ENCODE peak calls at places on chromosomes 2 and 18, in ten cellular contexts. A, B, K, N, V, C, G, Z, E and T are unnamed samples.

GRCh38 chr2:233076749-233077148 is 16.6 kb downstream of the INPP5D start:
- DNase-seq in V (no peak), Z (no peak), C (no peak), G (no peak), B (no peak), E (no peak), A (no peak), K (no peak), N (no peak), T (no peak)

GRCh38 chr2:159895258-159896209 is 97.5 kb upstream of the CD302 start:
- DNase-seq in N (no peak), K (no peak), G (no peak), Z (peak), B (no peak), C (no peak), V (no peak), E (peak), A (no peak), T (peak)

GRCh38 chr2:162945785-162946184 is 107.2 kb upstream of the KCNH7 start:
- DNase-seq in N (no peak), C (no peak), V (no peak), Z (no peak), K (no peak), G (no peak), A (no peak), E (no peak), B (no peak), T (no peak)

GRCh38 chr2:239092571-239093294 is 244.8 kb downstream of the TWIST2 start:
- DNase-seq in B (peak), Z (no peak), G (no peak), K (no peak), N (no peak), C (no peak), E (no peak), V (no peak), A (no peak), T (no peak)

GRCh38 chr2:96156011-96156820 is 11.0 kb upstream of the DUSP2 start:
- DNase-seq in V (no peak), C (no peak), B (no peak), E (peak), K (no peak), N (peak), Z (no peak), G (no peak), A (no peak), T (no peak)

GRCh38 chr18:75658330-75658729 is 230.8 kb upstream of the SMIM21 start:
- DNase-seq in V (no peak), A (no peak), G (no peak), Z (no peak), N (no peak), E (no peak), K (no peak), B (no peak), C (no peak), T (no peak)

GRCh38 chr2:69013123-69013836 is at the start of gene ANTXR1:
- DNase-seq in V (peak), G (peak), C (peak), Z (peak), K (peak), B (peak), E (no peak), A (no peak), N (peak), T (peak)

GRCh38 chr2:15957881-15958713 is 17.7 kb downstream of the MYCN start:
- DNase-seq in C (no peak), N (no peak), Z (no peak), E (no peak), V (no peak), B (no peak), K (no peak), A (no peak), G (no peak), T (no peak)

GRCh38 chr2:202814226-202814625 is 57.3 kb downstream of the ICA1L start:
- DNase-seq in Z (no peak), N (no peak), V (no peak), B (no peak), E (no peak), K (no peak), G (no peak), A (no peak), C (no peak), T (no peak)

GRCh38 chr2:3298201-3298600 is 79.4 kb downstream of the EIPR1 start:
- DNase-seq in Z (no peak), K (no peak), V (no peak), A (no peak), C (no peak), E (no peak), B (no peak), N (no peak), G (no peak), T (no peak)

GRCh38 chr2:239459056-239459455 is 58.2 kb upstream of the HDAC4 start:
- DNase-seq in N (no peak), C (peak), E (no peak), Z (no peak), K (no peak), A (no peak), V (no peak), B (no peak), G (no peak), T (no peak)

GRCh38 chr18:26086959-26087358 is 3.5 kb downstream of the SS18 start:
- DNase-seq in A (no peak), K (no peak), B (no peak), E (peak), C (no peak), V (no peak), N (no peak), G (no peak), Z (no peak), T (no peak)

GRCh38 chr2:37318401-37318800 is 6.2 kb downstream of the PRKD3 start:
- DNase-seq in G (no peak), V (no peak), A (peak), K (no peak), E (peak), N (no peak), Z (peak), C (no peak), B (no peak), T (peak)

GRCh38 chr2:135709992-135710391 is 31.7 kb upstream of the UBXN4 start:
- DNase-seq in B (peak), C (peak), E (peak), V (peak), G (peak), A (no peak), K (peak), Z (peak), N (no peak), T (peak)

GRCh38 chr2:210226186-210226585 is 939 bp upstream of the ACADL start:
- DNase-seq in K (no peak), B (no peak), A (no peak), E (no peak), V (no peak), G (no peak), C (no peak), Z (no peak), N (no peak), T (no peak)

GRCh38 chr2:127218843-127219715 is 1.0 kb downstream of the CYP27C1 start:
- DNase-seq in Z (no peak), K (no peak), G (peak), C (no peak), E (no peak), B (peak), V (no peak), N (no peak), A (no peak), T (no peak)

GRCh38 chr2:61946661-61947060 is 41.2 kb downstream of the COMMD1 start:
- DNase-seq in A (no peak), B (no peak), N (no peak), V (no peak), E (no peak), C (no peak), K (no peak), G (no peak), Z (peak), T (no peak)

GRCh38 chr2:241950878-241951331 is 81.4 kb downstream of the RTP5 start:
- DNase-seq in B (peak), C (peak), G (peak), E (peak), Z (peak), A (no peak), K (peak), V (peak), N (peak), T (peak)

GRCh38 chr2:200471324-200471848 is 38.5 kb downstream of the KCTD18 start:
- DNase-seq in K (no peak), G (peak), V (peak), E (peak), C (no peak), B (peak), Z (peak), N (no peak), A (peak), T (peak)

GRCh38 chr2:68832161-68832869 is 38.9 kb downstream of the BMP10 start:
- DNase-seq in A (peak), Z (peak), N (peak), B (no peak), G (no peak), V (peak), C (no peak), E (peak), K (peak), T (peak)

GRCh38 chr2:161416633-161417427 is 733 bp downstream of the TBR1 start:
- DNase-seq in K (no peak), G (no peak), B (peak), N (no peak), C (no peak), Z (no peak), A (no peak), V (no peak), E (no peak), T (no peak)

GRCh38 chr2:43086451-43087221 is 139.8 kb downstream of the ZFP36L2 start:
- DNase-seq in B (peak), K (peak), V (no peak), G (peak), N (no peak), C (no peak), Z (peak), A (no peak), E (no peak), T (peak)

GRCh38 chr2:24076849-24077534 is 866 bp upstream of the SF3B6 start:
- DNase-seq in A (no peak), K (no peak), C (no peak), Z (peak), V (peak), B (peak), N (no peak), E (peak), G (no peak), T (peak)

GRCh38 chr18:29840101-29840500 is 1202.4 kb downstream of the DSC3 start:
- DNase-seq in N (no peak), G (no peak), B (no peak), Z (peak), V (no peak), A (no peak), K (no peak), E (no peak), C (no peak), T (peak)

GRCh38 chr18:51066273-51066672 is 36.3 kb downstream of the SMAD4 start:
- DNase-seq in G (no peak), A (no peak), K (no peak), V (no peak), B (no peak), E (no peak), Z (peak), N (no peak), C (no peak), T (peak)

GRCh38 chr2:230496891-230497290 is 80.9 kb downstream of the SP100 start:
- DNase-seq in E (peak), V (no peak), Z (no peak), B (no peak), C (no peak), N (no peak), G (no peak), K (no peak), A (no peak), T (no peak)

GRCh38 chr2:9764153-9764778 is 79.0 kb upstream of the TAF1B start:
- DNase-seq in C (no peak), B (no peak), N (no peak), G (no peak), V (no peak), Z (no peak), K (no peak), E (peak), A (no peak), T (no peak)

GRCh38 chr2:126827371-126827770 is 71.3 kb upstream of the TEX51 start:
- DNase-seq in A (no peak), C (no peak), N (no peak), G (no peak), E (no peak), Z (no peak), B (peak), K (no peak), V (no peak), T (no peak)

GRCh38 chr2:124267821-124268220 is 242.7 kb downstream of the CNTNAP5 start:
- DNase-seq in G (no peak), V (no peak), C (no peak), E (no peak), Z (peak), K (no peak), N (no peak), B (no peak), A (no peak), T (peak)

GRCh38 chr2:235669983-235670962 is 176.4 kb downstream of the AGAP1 start:
- DNase-seq in N (peak), G (peak), V (peak), B (peak), C (peak), A (no peak), Z (peak), K (peak), E (no peak), T (peak)

DNA sequence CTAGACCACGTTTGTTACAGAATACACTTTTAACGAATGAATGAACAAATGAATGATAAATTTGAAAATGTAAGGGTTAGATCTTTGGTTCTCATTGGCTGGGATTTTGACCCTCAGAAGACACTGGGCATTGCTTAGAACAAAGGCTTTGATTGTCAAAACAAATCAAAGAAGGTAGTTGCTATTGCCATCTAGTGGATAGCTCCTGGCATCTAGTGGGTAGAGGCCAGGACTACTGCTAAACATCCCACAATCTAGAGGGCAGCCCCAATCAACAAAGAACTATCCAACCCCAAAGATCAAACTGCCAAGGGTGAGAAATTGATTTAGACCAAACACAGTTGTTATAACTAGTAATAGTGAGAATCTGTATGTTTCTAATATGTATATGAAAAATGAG is 552.3 kb downstream of the KCNJ3 start:
- DNase-seq in G (no peak), B (peak), E (peak), V (no peak), K (no peak), N (no peak), C (no peak), A (no peak), Z (peak), T (peak)
- TF ChIP-seq CTCF in G (peak), B (peak), E (peak), V (peak), K (no peak), N (no peak), C (no peak), A (peak), Z (no peak), T (peak)

GRCh38 chr2:100807707-100808106 is 12.2 kb upstream of the NPAS2 start:
- DNase-seq in N (no peak), Z (no peak), C (no peak), A (no peak), B (no peak), K (no peak), E (no peak), G (no peak), V (no peak), T (no peak)
- H3K4me3 ChIP-seq in N (no peak), Z (no peak), C (no peak), A (no peak), B (no peak), K (no peak), E (no peak), G (no peak), V (no peak), T (no peak)

DNA sequence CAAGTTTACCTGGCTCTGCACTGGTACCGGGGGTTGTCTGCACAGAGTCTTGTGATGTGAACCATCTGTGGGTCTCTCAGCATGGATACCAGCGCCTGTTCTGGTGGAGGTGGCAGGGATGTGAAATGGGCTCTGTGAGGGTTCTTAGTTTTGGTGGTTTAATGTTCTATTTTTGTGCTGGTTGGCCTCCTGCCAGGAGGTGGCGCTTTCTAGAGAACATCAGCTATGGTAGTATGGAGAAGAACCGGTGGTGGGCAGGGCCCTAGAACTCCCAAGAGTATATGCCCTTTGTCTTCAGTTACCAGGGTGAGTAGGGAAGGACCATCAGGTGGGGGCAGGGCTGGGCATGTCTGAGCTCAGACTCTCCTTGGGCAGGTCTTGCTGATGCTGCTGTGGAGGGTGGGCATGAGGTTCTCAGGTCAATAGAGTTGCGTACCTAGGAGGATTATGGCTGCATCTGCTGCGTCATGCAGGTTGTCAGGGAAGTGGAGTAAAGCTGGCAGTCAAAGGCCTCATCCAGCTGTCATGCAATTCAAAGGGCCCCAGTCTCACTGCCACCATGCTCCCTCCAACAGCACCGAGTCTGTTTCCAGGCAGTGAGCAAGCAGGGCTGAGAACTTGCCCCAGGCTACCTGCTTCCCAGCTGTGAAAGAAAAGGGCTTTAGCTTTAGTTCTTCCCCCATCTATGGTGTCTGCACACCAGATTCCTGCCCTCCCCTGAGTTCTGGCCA is 278.0 kb downstream of the METTL4 start:
- DNase-seq in B (no peak), K (no peak), Z (no peak), C (no peak), G (no peak), E (peak), A (no peak), N (no peak), V (no peak), T (no peak)
- TF ChIP-seq CTCF in B (no peak), K (no peak), Z (no peak), C (no peak), G (no peak), E (peak), A (no peak), N (no peak), V (no peak), T (no peak)

DNA sequence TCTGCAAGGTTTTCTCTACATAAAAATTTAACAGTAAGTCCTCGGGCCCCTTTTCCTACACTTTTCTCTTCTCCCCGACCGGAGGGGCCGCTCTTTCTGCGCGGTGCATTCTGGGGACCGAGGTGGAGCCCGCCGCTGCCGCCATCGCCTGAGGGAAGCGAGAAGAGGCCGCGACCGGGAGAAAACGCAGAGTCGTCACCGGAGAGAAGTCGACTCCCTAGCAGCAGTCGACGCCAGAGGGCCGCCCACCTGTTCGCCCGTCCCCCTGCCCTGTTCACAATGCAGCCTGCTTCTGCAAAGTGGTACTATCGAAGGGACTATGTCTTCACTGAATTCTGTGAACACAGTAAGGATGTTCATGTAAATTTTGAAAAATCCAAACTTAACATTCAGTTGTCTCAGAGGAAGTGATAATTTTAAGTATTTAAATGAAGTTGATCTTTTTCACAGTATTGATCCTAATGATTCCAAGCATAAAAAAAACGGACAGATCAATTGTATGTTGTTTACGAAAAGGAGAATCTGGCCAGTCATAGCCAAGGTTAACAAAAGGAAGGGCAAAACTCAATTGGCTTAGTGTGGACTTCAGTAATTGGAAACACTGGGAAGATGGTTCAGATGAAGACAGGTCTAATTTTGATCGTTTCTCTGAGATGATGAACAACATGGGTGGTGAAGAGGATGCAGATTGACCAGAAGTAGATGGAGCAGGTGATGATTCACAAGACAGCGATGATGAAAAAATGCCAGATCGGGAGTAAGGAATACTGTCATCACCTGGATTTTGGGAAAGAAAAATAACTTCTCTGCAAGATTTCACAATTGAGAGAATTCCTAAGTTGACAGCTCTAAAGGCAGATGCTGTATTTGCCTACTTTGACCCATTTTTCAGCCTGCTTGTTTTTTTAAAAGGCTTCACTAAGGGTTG is 55.8 kb downstream of the ASXL2 start:
- DNase-seq in G (no peak), C (peak), V (peak), K (peak), B (peak), A (no peak), E (peak), Z (peak), N (peak), T (peak)
- H3K4me3 ChIP-seq in G (peak), C (peak), V (peak), K (no peak), B (no peak), A (peak), E (peak), Z (peak), N (peak), T (peak)

GRCh38 chr2:47655563-47655880 is 127.4 kb upstream of the MSH6 start:
- DNase-seq in Z (no peak), B (no peak), G (no peak), V (no peak), N (no peak), A (no peak), C (no peak), E (peak), K (no peak), T (no peak)

GRCh38 chr2:47652041-47652713 is 130.8 kb upstream of the MSH6 start:
- DNase-seq in V (no peak), C (no peak), E (no peak), N (peak), Z (no peak), K (no peak), G (no peak), A (no peak), B (no peak), T (no peak)

GRCh38 chr2:47654790-47655562 is 128.0 kb upstream of the MSH6 start:
- DNase-seq in Z (no peak), N (no peak), A (peak), C (no peak), G (no peak), K (no peak), E (peak), B (peak), V (no peak), T (no peak)

GRCh38 chr2:47653036-47653435 is 129.9 kb upstream of the MSH6 start:
- DNase-seq in V (no peak), K (no peak), Z (no peak), B (no peak), C (no peak), N (peak), G (no peak), E (no peak), A (no peak), T (no peak)

GRCh38 chr2:47653909-47654789 is 128.8 kb upstream of the MSH6 start:
- DNase-seq in G (no peak), V (peak), B (peak), K (peak), E (peak), A (no peak), Z (peak), C (no peak), N (peak), T (peak)
- TF ChIP-seq CTCF in G (peak), V (no peak), B (peak), K (no peak), E (peak), A (no peak), Z (peak), C (no peak), N (peak), T (peak)

GRCh38 chr18:46917108-46917807 is at the start of the genes KATNAL2 and PIAS2:
- DNase-seq in B (peak), K (peak), C (peak), Z (peak), G (peak), V (peak), N (peak), A (no peak), E (peak), T (peak)
- H3K4me3 ChIP-seq in B (peak), K (peak), C (peak), Z (peak), G (peak), V (peak), N (peak), A (peak), E (peak), T (peak)

GRCh38 chr2:178479275-178479616 is 846 bp upstream of the FKBP7 start:
- DNase-seq in Z (no peak), G (no peak), N (no peak), K (no peak), A (no peak), E (no peak), B (no peak), V (no peak), C (no peak), T (no peak)
- TF ChIP-seq CTCF in Z (no peak), G (no peak), N (no peak), K (no peak), A (no peak), E (no peak), B (no peak), V (no peak), C (no peak), T (no peak)